ENCODE peak calls at places on chromosomes 12 and 14, in eight cellular contexts. G is HepG2; T is tibial artery; U is heart right ventricle; L is PC-3; V is breast epithelium; B is ascending aorta; O is CD8-positive, alpha-beta T cell. D is an unnamed sample. For H3K9me3 and H3K27me3, the result is how much of the 10 kb centered on the place peaks cover.

GRCh38 chr12:131803995-131804521 is 24.1 kb upstream of the MMP17 start:
- DNase-seq in T (no peak), O (no peak), B (no peak), L (peak), U (no peak), G (no peak), V (no peak), D (no peak)

GRCh38 chr14:50335989-50336391 is 23.9 kb downstream of the DMAC2L start:
- DNase-seq in L (no peak), O (no peak), T (no peak), B (no peak), U (peak), G (no peak), V (no peak), D (no peak)

GRCh38 chr12:110647669-110648068 is 33.7 kb downstream of the TCTN1 start:
- DNase-seq in V (no peak), G (no peak), B (no peak), O (no peak), U (no peak), L (no peak), T (peak), D (no peak)

GRCh38 chr14:102421366-102422057 is 58.8 kb downstream of the TECPR2 start:
- DNase-seq in G (no peak), B (no peak), T (no peak), U (no peak), V (no peak), L (no peak), O (no peak), D (no peak)

GRCh38 chr14:89367449-89368120 is 49.4 kb downstream of the FOXN3 start:
- DNase-seq in L (no peak), U (no peak), B (no peak), O (no peak), V (no peak), T (no peak), G (no peak), D (no peak)

GRCh38 chr12:22188431-22188830 is 142.4 kb downstream of the CMAS start:
- DNase-seq in B (no peak), G (no peak), O (no peak), T (no peak), L (no peak), V (no peak), U (no peak), D (no peak)

GRCh38 chr12:7711133-7711532 is at the start of gene DPPA3:
- DNase-seq in B (no peak), G (no peak), U (no peak), V (no peak), L (no peak), T (no peak), O (no peak), D (no peak)

GRCh38 chr12:130162267-130162666 is at the start of gene FZD10:
- DNase-seq in U (peak), G (no peak), B (no peak), T (peak), L (no peak), O (no peak), V (no peak), D (no peak)

GRCh38 chr12:119578112-119578511 is 15.5 kb upstream of the TMEM233 start:
- DNase-seq in G (no peak), O (no peak), L (peak), T (no peak), V (no peak), B (no peak), U (no peak), D (no peak)

GRCh38 chr14:38357557-38357956 is 101.7 kb upstream of the CLEC14A start:
- DNase-seq in T (no peak), U (peak), L (peak), V (no peak), G (no peak), B (no peak), O (no peak), D (no peak)

GRCh38 chr12:39605996-39606395 is 13.6 kb downstream of the ABCD2 start:
- DNase-seq in B (no peak), G (no peak), T (no peak), V (no peak), U (no peak), L (peak), O (no peak), D (no peak)

GRCh38 chr14:22974530-22975313 is 7.6 kb downstream of the AJUBA start:
- DNase-seq in B (no peak), V (no peak), T (no peak), L (no peak), G (no peak), U (no peak), O (no peak), D (no peak)

GRCh38 chr12:94793191-94793595 is 142.8 kb upstream of the TMCC3 start:
- DNase-seq in O (no peak), B (no peak), T (no peak), L (no peak), V (no peak), U (no peak), G (no peak), D (no peak)

GRCh38 chr12:48197549-48197966 is 5.5 kb downstream of the OR10AD1 start:
- DNase-seq in G (no peak), O (no peak), B (no peak), T (no peak), V (no peak), U (no peak), L (peak), D (no peak)

GRCh38 chr12:69490920-69491643 is 20.9 kb downstream of the FRS2 start:
- DNase-seq in T (no peak), U (no peak), O (no peak), B (no peak), L (no peak), V (no peak), G (no peak), D (no peak)

GRCh38 chr12:105223358-105223840 is 12.6 kb downstream of the APPL2 start:
- DNase-seq in L (no peak), O (no peak), B (no peak), V (no peak), G (no peak), U (no peak), T (no peak), D (no peak)

GRCh38 chr12:14167005-14167628 is 185.7 kb upstream of the GRIN2B start:
- DNase-seq in B (no peak), V (no peak), T (no peak), O (no peak), L (peak), G (peak), U (peak), D (peak)

GRCh38 chr14:67472726-67473125 is 15.8 kb downstream of the TMEM229B start:
- DNase-seq in T (no peak), U (no peak), V (no peak), G (no peak), B (no peak), O (no peak), L (no peak), D (no peak)

GRCh38 chr14:63524537-63525155 is 18.5 kb downstream of the PPP2R5E start:
- DNase-seq in V (no peak), O (no peak), B (no peak), U (no peak), G (no peak), L (no peak), T (no peak), D (no peak)

GRCh38 chr14:64503184-64503433 is 529 bp downstream of the ZBTB25 start:
- DNase-seq in G (no peak), V (no peak), O (no peak), B (no peak), U (no peak), L (no peak), T (no peak), D (no peak)

GRCh38 chr14:51328089-51328941 is 88.3 kb downstream of the TMX1 start:
- DNase-seq in U (peak), O (no peak), L (peak), V (no peak), T (no peak), G (no peak), B (no peak), D (no peak)

GRCh38 chr14:96635850-96636249 is 133.7 kb downstream of the PAPOLA start:
- DNase-seq in L (peak), T (no peak), O (no peak), B (no peak), G (no peak), V (no peak), U (no peak), D (no peak)

GRCh38 chr14:75811862-75812505 is 150.9 kb downstream of the TTLL5 start:
- DNase-seq in V (no peak), T (no peak), O (no peak), G (no peak), B (no peak), U (no peak), L (no peak), D (no peak)

GRCh38 chr14:87830443-87831096 is 162.4 kb downstream of the GALC start:
- DNase-seq in G (no peak), L (no peak), U (no peak), T (no peak), O (no peak), B (no peak), V (no peak), D (no peak)

GRCh38 chr14:68919129-68919927 is 59.8 kb downstream of the ACTN1 start:
- DNase-seq in G (no peak), O (no peak), V (no peak), B (no peak), L (no peak), T (no peak), U (no peak), D (no peak)

GRCh38 chr12:100211698-100212097 is 11.1 kb downstream of the ACTR6 start:
- DNase-seq in U (no peak), V (no peak), B (no peak), G (no peak), O (no peak), T (no peak), L (no peak), D (no peak)

GRCh38 chr14:105495990-105496830 is 5.2 kb downstream of the TEDC1 start:
- DNase-seq in V (no peak), T (peak), O (no peak), L (no peak), B (no peak), U (no peak), G (peak), D (no peak)
- H3K27ac ChIP-seq in V (peak), T (no peak), O (no peak), L (no peak), B (no peak), U (no peak), G (peak), D (no peak)

DNA sequence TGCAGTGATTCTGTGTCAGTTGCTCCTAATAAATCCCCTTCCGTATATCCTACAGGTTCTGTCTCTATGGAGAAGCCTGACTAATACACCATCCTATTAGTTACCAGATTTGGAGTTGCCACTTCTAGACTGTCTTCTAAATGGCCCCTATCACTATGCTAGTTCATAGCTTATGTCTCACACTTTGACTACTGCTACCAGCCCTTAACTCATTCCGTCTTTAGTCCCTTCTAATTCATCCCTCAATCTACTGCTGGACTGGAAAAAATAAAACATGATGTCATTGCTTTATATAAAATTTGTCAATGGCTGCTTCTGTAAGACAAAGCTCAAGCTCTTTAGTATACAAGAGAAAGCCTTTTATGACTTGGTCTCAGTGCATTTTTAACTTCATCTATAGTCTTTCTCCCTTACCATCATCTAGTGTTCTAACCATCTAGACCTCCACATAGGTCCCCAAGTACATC is 99.5 kb downstream of the PPP1R12A start:
- DNase-seq in U (no peak), O (no peak), T (no peak), B (no peak), V (no peak), L (no peak), G (no peak), D (no peak)
- H3K9me3 ChIP-seq in U (under half), O (under half), T (under half), B (under half), V (under half), L (under half), G (under half), D (under half)

GRCh38 chr12:51837286-51837685 is 11.2 kb downstream of the FIGNL2 start:
- DNase-seq in L (no peak), O (no peak), U (no peak), B (no peak), V (no peak), G (no peak), T (no peak), D (no peak)
- H3K27me3 ChIP-seq in L (under half), O (under half), U (under half), B (under half), V (under half), G (under half), T (half or more), D (under half)

GRCh38 chr12:75939016-75939642 is 92.4 kb downstream of the PHLDA1 start:
- DNase-seq in L (no peak), O (no peak), V (no peak), U (no peak), B (no peak), G (no peak), T (no peak), D (no peak)
- H3K27ac ChIP-seq in L (no peak), O (no peak), V (no peak), U (no peak), B (no peak), G (no peak), T (no peak), D (no peak)

GRCh38 chr14:73754911-73755360 is 40.8 kb upstream of the PNMA1 start:
- DNase-seq in U (peak), V (no peak), B (no peak), L (no peak), T (no peak), G (no peak), O (no peak), D (no peak)
- H3K9me3 ChIP-seq in U (under half), V (under half), B (under half), L (under half), T (under half), G (under half), O (under half), D (under half)

GRCh38 chr14:92322516-92322915 is 449 bp upstream of the SLC24A4 start:
- DNase-seq in L (no peak), O (no peak), G (no peak), U (no peak), V (no peak), T (no peak), B (no peak), D (no peak)
- H3K27me3 ChIP-seq in L (under half), O (under half), G (under half), U (half or more), V (half or more), T (under half), B (under half), D (under half)

GRCh38 chr12:124454735-124455134 is 112.7 kb downstream of the NCOR2 start:
- DNase-seq in B (no peak), L (no peak), U (no peak), G (no peak), O (no peak), V (no peak), T (no peak), D (no peak)

GRCh38 chr12:124455336-124455735 is 112.1 kb downstream of the NCOR2 start:
- DNase-seq in B (no peak), V (no peak), O (no peak), G (no peak), U (no peak), T (no peak), L (no peak), D (no peak)

GRCh38 chr12:124453419-124454351 is 113.7 kb downstream of the NCOR2 start:
- DNase-seq in L (peak), V (no peak), B (peak), O (peak), T (peak), G (no peak), U (peak), D (peak)

GRCh38 chr12:124452576-124453391 is 114.6 kb downstream of the NCOR2 start:
- DNase-seq in V (no peak), G (no peak), U (no peak), L (no peak), O (no peak), T (peak), B (no peak), D (no peak)

GRCh38 chr12:124454352-124454725 is 113.1 kb downstream of the NCOR2 start:
- DNase-seq in B (no peak), G (no peak), U (no peak), T (no peak), V (no peak), L (no peak), O (no peak), D (no peak)
- H3K27ac ChIP-seq in B (peak), G (no peak), U (peak), T (peak), V (peak), L (peak), O (peak), D (no peak)